ENCODE peak calls at places on chromosomes 16 and 17, in six cellular contexts. L is T47D, Z is M059J, K is Kasumi-1, E is NCI-H1105, B is HEK293T. H is an unnamed sample.

GRCh38 chr17:57372156-57372555 is 115.8 kb downstream of the MSI2 start:
- DNase-seq in L (no peak), Z (peak; percentile 64), K (no peak), E (no peak), B (no peak), H (no peak)

GRCh38 chr16:17416461-17417221 is 54.1 kb downstream of the XYLT1 start:
- DNase-seq in L (peak; percentile 39), Z (peak; percentile 81), K (peak; percentile 55), E (no peak), B (no peak), H (no peak)

GRCh38 chr16:65782537-65783290 is 583.8 kb upstream of the CDH5 start:
- DNase-seq in L (no peak), Z (peak; percentile 87), K (no peak), E (no peak), B (no peak), H (peak; percentile 74)

GRCh38 chr17:82823004-82823403 is 16.8 kb downstream of the ZNF750 start:
- DNase-seq in L (no peak), Z (no peak), K (no peak), E (no peak), B (no peak), H (no peak)

GRCh38 chr17:77507116-77507885 is 366.5 kb downstream of the SEC14L1 start:
- DNase-seq in L (no peak), Z (no peak), K (no peak), E (no peak), B (no peak), H (no peak)

GRCh38 chr17:8887834-8888703 is 20.6 kb upstream of the PIK3R6 start:
- DNase-seq in L (peak; percentile 72), Z (peak; percentile 62), K (no peak), E (no peak), B (peak; percentile 39), H (peak; percentile 1)

GRCh38 chr17:78226752-78227454 is 4.5 kb upstream of the TMEM235 start:
- DNase-seq in L (peak; percentile 57), Z (peak; percentile 31), K (no peak), E (no peak), B (no peak), H (no peak)

GRCh38 chr17:31778538-31778937 is 80.5 kb downstream of the COPRS start:
- DNase-seq in L (no peak), Z (peak; percentile 53), K (no peak), E (no peak), B (no peak), H (no peak)

GRCh38 chr16:90044111-90044551 is 24.9 kb upstream of the DBNDD1 start:
- DNase-seq in L (peak; percentile 81), Z (peak; percentile 67), K (no peak), E (no peak), B (no peak), H (no peak)

GRCh38 chr16:1870365-1871082 is 1.4 kb downstream of the MEIOB start:
- DNase-seq in L (no peak), Z (peak; percentile 79), K (no peak), E (no peak), B (no peak), H (peak; percentile 61)

GRCh38 chr17:42290577-42290976 is 2.3 kb downstream of the STAT5A start:
- DNase-seq in L (no peak), Z (no peak), K (no peak), E (no peak), B (no peak), H (no peak)

GRCh38 chr16:58020628-58021521 is 4.7 kb upstream of the MMP15 start:
- DNase-seq in L (peak; percentile 47), Z (peak; percentile 52), K (peak; percentile 63), E (no peak), B (peak; percentile 61), H (peak; percentile 39)

GRCh38 chr17:83067071-83067717 is 12.2 kb upstream of the METRNL start:
- DNase-seq in L (no peak), Z (no peak), K (no peak), E (no peak), B (no peak), H (no peak)

GRCh38 chr16:759110-759910 is 1.2 kb upstream of the MSLN start:
- DNase-seq in L (peak; percentile 51), Z (no peak), K (no peak), E (no peak), B (no peak), H (no peak)

GRCh38 chr17:44348234-44348987 is 3.3 kb downstream of the GRN start:
- DNase-seq in L (no peak), Z (peak; percentile 44), K (peak; percentile 52), E (no peak), B (no peak), H (peak; percentile 45)

GRCh38 chr17:26962255-26963162 is 331.4 kb upstream of the WSB1 start:
- DNase-seq in L (no peak), Z (no peak), K (no peak), E (no peak), B (no peak), H (no peak)

GRCh38 chr16:54746596-54746995 is 184.1 kb upstream of the IRX5 start:
- DNase-seq in L (no peak), Z (no peak), K (no peak), E (no peak), B (no peak), H (no peak)

GRCh38 chr17:79711715-79712305 is 18.9 kb upstream of the ENPP7 start:
- DNase-seq in L (peak; percentile 86), Z (peak; percentile 52), K (no peak), E (no peak), B (no peak), H (no peak)

GRCh38 chr17:58083491-58084316 is 485 bp downstream of the DYNLL2 start:
- DNase-seq in L (peak; percentile 63), Z (peak; percentile 60), K (peak; percentile 41), E (no peak), B (peak; percentile 58), H (peak; percentile 39)

GRCh38 chr16:30982548-30983288 is 2.3 kb upstream of the HSD3B7 start:
- DNase-seq in L (no peak), Z (no peak), K (no peak), E (no peak), B (no peak), H (no peak)

GRCh38 chr17:77100009-77100408 is 40.8 kb upstream of the SEC14L1 start:
- DNase-seq in L (no peak), Z (no peak), K (no peak), E (no peak), B (no peak), H (no peak)

GRCh38 chr17:39670746-39671145 is 2.5 kb downstream of the PNMT start:
- DNase-seq in L (no peak), Z (no peak), K (no peak), E (no peak), B (no peak), H (no peak)

GRCh38 chr17:6714315-6714874 is 1.2 kb upstream of the SLC13A5 start:
- DNase-seq in L (no peak), Z (no peak), K (no peak), E (no peak), B (no peak), H (no peak)

GRCh38 chr17:17935321-17936271 is 36.6 kb downstream of the TOM1L2 start:
- DNase-seq in L (no peak), Z (peak; percentile 90), K (peak; percentile 2), E (no peak), B (no peak), H (peak; percentile 93)

GRCh38 chr17:62760059-62760887 is 47.8 kb downstream of the MARCHF10 start:
- DNase-seq in L (no peak), Z (peak; percentile 15), K (no peak), E (no peak), B (peak; percentile 23), H (peak; percentile 74)

GRCh38 chr17:14690704-14691103 is 389.8 kb downstream of the HS3ST3B1 start:
- DNase-seq in L (no peak), Z (no peak), K (no peak), E (no peak), B (no peak), H (no peak)

GRCh38 chr16:16867994-16868393 is 489.1 kb downstream of the NPIPA7 start:
- DNase-seq in L (no peak), Z (no peak), K (no peak), E (no peak), B (peak; percentile 35), H (no peak)

GRCh38 chr17:48546187-48546923 is 1.4 kb upstream of the HOXB2 start:
- DNase-seq in L (peak; percentile 73), Z (peak; percentile 72), K (no peak), E (no peak), B (no peak), H (no peak)

GRCh38 chr16:87684711-87685404 is 80.9 kb downstream of the KLHDC4 start:
- DNase-seq in L (no peak), Z (no peak), K (no peak), E (no peak), B (no peak), H (no peak)

GRCh38 chr16:54882556-54882955 is 48.1 kb upstream of the IRX5 start:
- DNase-seq in L (no peak), Z (no peak), K (no peak), E (no peak), B (no peak), H (no peak)

GRCh38 chr16:88815901-88816589 is 4.3 kb upstream of the APRT start:
- DNase-seq in L (peak; percentile 71), Z (no peak), K (peak; percentile 19), E (no peak), B (no peak), H (no peak)

GRCh38 chr16:70438325-70438982 is 446 bp downstream of the ST3GAL2 start:
- DNase-seq in L (no peak), Z (no peak), K (no peak), E (no peak), B (no peak), H (no peak)

GRCh38 chr17:58096892-58097291 is 13.7 kb downstream of the DYNLL2 start:
- DNase-seq in L (no peak), Z (no peak), K (peak; percentile 2), E (no peak), B (no peak), H (peak; percentile 16)

GRCh38 chr17:64778367-64779290 is 116.5 kb upstream of the SMURF2 start:
- DNase-seq in L (no peak), Z (no peak), K (no peak), E (peak; percentile 41), B (no peak), H (no peak)

GRCh38 chr16:51816929-51817328 is 665.9 kb upstream of the SALL1 start:
- DNase-seq in L (no peak), Z (peak; percentile 63), K (no peak), E (no peak), B (no peak), H (peak; percentile 50)

GRCh38 chr17:38911081-38911730 is 14.2 kb upstream of the LASP1NB start:
- DNase-seq in L (no peak), Z (no peak), K (no peak), E (no peak), B (no peak), H (no peak)

GRCh38 chr16:1430214-1430758 is 592 bp upstream of the PERCC1 start:
- DNase-seq in L (no peak), Z (no peak), K (no peak), E (no peak), B (no peak), H (no peak)

GRCh38 chr17:5784791-5785190 is 200.5 kb upstream of the NLRP1 start:
- DNase-seq in L (no peak), Z (no peak), K (no peak), E (no peak), B (no peak), H (no peak)

GRCh38 chr16:74226361-74226979 is 70.1 kb upstream of the PSMD7 start:
- DNase-seq in L (peak; percentile 18), Z (no peak), K (peak; percentile 47), E (no peak), B (peak; percentile 16), H (peak; percentile 2)